ENCODE peak calls at places on chromosomes 16 and 17, in four cellular contexts. V is WTC11, P is HepG2, W is GM12878. L is an unnamed sample.

GRCh38 chr16:75931043-75931442 is 204.8 kb upstream of the CPHXL start:
- DNase-seq in V (no peak), P (no peak), W (no peak), L (no peak)

GRCh38 chr17:49741009-49741691 is 22.8 kb downstream of the FAM117A start:
- DNase-seq in V (no peak), P (no peak), W (no peak), L (no peak)

GRCh38 chr17:78343433-78344201 is 16.3 kb downstream of the SOCS3 start:
- DNase-seq in V (no peak), P (no peak), W (no peak), L (no peak)

GRCh38 chr17:57938061-57938502 is 17.1 kb downstream of the CUEDC1 start:
- DNase-seq in V (no peak), P (peak), W (no peak), L (no peak)

GRCh38 chr17:66975614-66976378 is 11.3 kb downstream of the CACNG4 start:
- DNase-seq in V (peak), P (peak), W (no peak), L (peak)

GRCh38 chr17:76053230-76054111 is 18.8 kb downstream of the SRP68 start:
- DNase-seq in V (no peak), P (no peak), W (no peak), L (peak)

GRCh38 chr17:50946223-50946890 is 80.2 kb upstream of the TOB1 start:
- DNase-seq in V (no peak), P (no peak), W (no peak), L (no peak)

GRCh38 chr17:48994548-48995331 is 2.4 kb upstream of the IGF2BP1 start:
- DNase-seq in V (no peak), P (no peak), W (no peak), L (peak)

GRCh38 chr16:17817943-17818342 is 347.2 kb upstream of the XYLT1 start:
- DNase-seq in V (no peak), P (no peak), W (no peak), L (no peak)

GRCh38 chr16:85197611-85198566 is 85.6 kb upstream of the CIBAR2 start:
- DNase-seq in V (no peak), P (peak), W (no peak), L (no peak)

GRCh38 chr17:31802502-31802901 is 56.5 kb downstream of the COPRS start:
- DNase-seq in V (no peak), P (no peak), W (no peak), L (peak)

GRCh38 chr17:35965272-35965671 is 16.0 kb downstream of the CCL16 start:
- DNase-seq in V (no peak), P (no peak), W (no peak), L (no peak)

GRCh38 chr16:54194008-54194731 is 92.4 kb downstream of the IRX3 start:
- DNase-seq in V (peak), P (no peak), W (no peak), L (peak)

GRCh38 chr16:78543066-78543465 is 443.6 kb downstream of the WWOX start:
- DNase-seq in V (no peak), P (no peak), W (no peak), L (no peak)
- TF ChIP-seq MAX in V (no peak), P (no peak), W (no peak), L (no peak)

GRCh38 chr16:22721497-22722100 is 92.4 kb upstream of the HS3ST2 start:
- DNase-seq in V (no peak), P (no peak), W (no peak), L (no peak)
- TF ChIP-seq CBFB in V (no peak), P (no peak), W (no peak), L (no peak)

GRCh38 chr17:81137248-81137647 is 28.1 kb upstream of the PVALEF start:
- DNase-seq in V (no peak), P (no peak), W (no peak), L (no peak)
- TF ChIP-seq MAX in V (no peak), P (no peak), W (no peak), L (no peak)

GRCh38 chr16:78815713-78816112 is 716.3 kb downstream of the WWOX start:
- DNase-seq in V (no peak), P (no peak), W (no peak), L (no peak)
- TF ChIP-seq CBFB in V (no peak), P (no peak), W (no peak), L (no peak)